ENCODE peak calls at places on chromosome 15, in six cellular contexts. U, G, Q, J, S and Z are unnamed samples.

GRCh38 chr15:60389261-60390077 is 8.3 kb downstream of the ANXA2 start:
- DNase-seq in G (no peak), S (no peak), J (no peak), U (no peak), Q (no peak), Z (no peak)

GRCh38 chr15:60555814-60556213 is 76.9 kb upstream of the ICE2 start:
- DNase-seq in U (no peak), G (no peak), Q (no peak), J (no peak), S (no peak), Z (no peak)

GRCh38 chr15:78249131-78249530 is 14.8 kb upstream of the ACSBG1 start:
- DNase-seq in J (no peak), S (no peak), U (no peak), Q (no peak), G (no peak), Z (no peak)

GRCh38 chr15:69679623-69680228 is 227.1 kb downstream of the RPLP1 start:
- DNase-seq in S (no peak), Q (no peak), U (no peak), G (no peak), J (no peak), Z (no peak)

GRCh38 chr15:95520922-95521321 is 809.6 kb upstream of the NR2F2 start:
- DNase-seq in G (no peak), S (no peak), U (no peak), Q (no peak), J (no peak), Z (no peak)

GRCh38 chr15:73709671-73710070 is 25.5 kb downstream of the CD276 start:
- DNase-seq in Q (peak), J (no peak), S (no peak), U (no peak), G (peak), Z (no peak)

GRCh38 chr15:67067161-67067853 is 1.9 kb downstream of the SMAD3 start:
- DNase-seq in Q (no peak), G (peak), S (no peak), J (peak), U (no peak), Z (no peak)

GRCh38 chr15:25903024-25903581 is 40.0 kb upstream of the ATP10A start:
- DNase-seq in G (no peak), S (no peak), J (peak), Q (no peak), U (peak), Z (peak)

GRCh38 chr15:29925227-29926082 is 103.2 kb upstream of the TJP1 start:
- DNase-seq in S (peak), J (peak), Q (peak), U (peak), G (peak), Z (peak)

GRCh38 chr15:101320501-101321052 is 25.5 kb upstream of the SNRPA1 start:
- DNase-seq in Q (peak), S (peak), J (peak), G (peak), U (peak), Z (peak)

GRCh38 chr15:71294636-71295241 is 179.5 kb downstream of the THSD4 start:
- DNase-seq in U (no peak), Q (peak), S (no peak), G (peak), J (peak), Z (peak)

GRCh38 chr15:71296032-71296686 is 180.9 kb downstream of the THSD4 start:
- DNase-seq in Q (peak), U (no peak), G (peak), S (no peak), J (peak), Z (no peak)

GRCh38 chr15:71295242-71296031 is 180.2 kb downstream of the THSD4 start:
- DNase-seq in Q (no peak), G (no peak), U (no peak), S (no peak), J (peak), Z (peak)

GRCh38 chr15:71291723-71292122 is 176.5 kb downstream of the THSD4 start:
- DNase-seq in U (no peak), G (no peak), S (no peak), Q (no peak), J (no peak), Z (no peak)

GRCh38 chr15:71294251-71294635 is 179.0 kb downstream of the THSD4 start:
- DNase-seq in J (no peak), U (no peak), S (no peak), G (no peak), Q (no peak), Z (no peak)
- H3K27ac ChIP-seq in J (peak), U (no peak), S (peak), G (peak), Q (peak), Z (no peak)

DNA sequence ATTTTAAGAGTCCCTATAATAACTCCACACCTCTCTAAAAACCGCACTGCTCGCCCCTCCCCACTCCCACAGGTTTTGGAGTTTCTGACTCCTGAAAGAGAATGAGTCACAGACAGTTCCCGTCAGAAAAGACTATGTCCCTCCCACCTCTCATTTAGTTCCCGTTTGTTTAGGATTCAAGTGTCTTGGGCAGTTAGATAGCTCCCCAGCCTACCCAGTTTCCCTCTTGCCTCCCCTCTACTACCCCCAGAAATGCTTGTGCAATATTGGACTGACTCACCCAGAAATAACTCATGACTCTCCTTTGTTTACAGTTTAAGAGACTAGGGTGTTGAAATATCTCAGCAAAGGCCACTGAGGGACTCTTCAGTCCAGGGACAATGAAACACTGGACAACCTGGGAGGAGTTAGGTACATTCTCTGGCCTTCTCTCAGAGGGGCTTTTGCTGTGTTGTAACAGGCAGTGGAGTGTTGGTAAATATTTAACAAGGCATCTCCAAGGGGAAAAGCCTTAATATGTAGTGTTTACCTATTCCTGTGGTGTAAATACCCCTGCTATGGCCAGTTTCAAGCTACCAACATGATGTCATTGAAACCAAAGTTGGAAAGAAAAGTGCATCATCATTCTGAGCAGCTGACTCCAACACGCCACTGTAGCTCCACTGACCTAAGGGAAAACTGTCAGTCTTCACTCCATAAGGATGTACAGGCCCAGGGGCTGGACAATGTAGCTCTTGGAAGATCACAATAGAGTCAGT is 96.1 kb upstream of the CHD2 start:
- DNase-seq in J (peak), U (peak), G (peak), Q (peak), S (peak), Z (peak)
- TF ChIP-seq POLR2A in J (peak), U (no peak), G (no peak), Q (peak), S (no peak), Z (peak)

GRCh38 chr15:56496635-56497034 is 31.7 kb upstream of the MNS1 start:
- DNase-seq in J (peak), G (no peak), Q (no peak), U (no peak), S (no peak), Z (no peak)
- H3K27ac ChIP-seq in J (no peak), G (no peak), Q (no peak), U (no peak), S (no peak), Z (no peak)

GRCh38 chr15:31372635-31373091 is 46.0 kb downstream of the KLF13 start:
- DNase-seq in S (peak), G (no peak), J (peak), U (peak), Q (no peak), Z (peak)
- TF ChIP-seq POLR2A in S (no peak), G (no peak), J (no peak), U (no peak), Q (no peak), Z (no peak)

GRCh38 chr15:31234815-31235214 is 91.8 kb upstream of the KLF13 start:
- DNase-seq in G (peak), U (peak), S (no peak), J (no peak), Q (no peak), Z (no peak)
- H3K27ac ChIP-seq in G (no peak), U (peak), S (no peak), J (no peak), Q (no peak), Z (no peak)